ENCODE peak calls at places on chromosomes 5 and 9, in eight cellular contexts. K, B, A, S, T, I, O and U are unnamed samples.

GRCh38 chr5:116669261-116670049 is 94.8 kb upstream of the SEMA6A start:
- DNase-seq in T (no peak), B (no peak), I (no peak), K (peak), O (no peak), S (no peak), A (no peak), U (no peak)

GRCh38 chr9:117138257-117138656 is 276.6 kb downstream of the ASTN2 start:
- DNase-seq in K (no peak), B (no peak), I (no peak), O (no peak), S (no peak), T (no peak), A (no peak), U (no peak)

GRCh38 chr9:130124471-130124870 is 47.7 kb upstream of the NCS1 start:
- DNase-seq in S (no peak), T (no peak), O (no peak), K (no peak), B (no peak), I (no peak), A (no peak), U (no peak)

GRCh38 chr9:97109194-97109811 is 70.4 kb upstream of the CTSV start:
- DNase-seq in T (no peak), I (no peak), K (no peak), O (no peak), A (no peak), S (no peak), B (peak), U (peak)

GRCh38 chr5:6556089-6556801 is 76.6 kb downstream of the NSUN2 start:
- DNase-seq in A (no peak), B (no peak), O (no peak), T (no peak), K (no peak), I (no peak), S (no peak), U (no peak)

GRCh38 chr9:112820886-112821285 is 69.8 kb downstream of the SLC46A2 start:
- DNase-seq in B (no peak), T (no peak), S (no peak), K (no peak), I (no peak), A (no peak), O (no peak), U (no peak)

GRCh38 chr9:136178061-136178772 is 26.7 kb downstream of the LHX3 start:
- DNase-seq in S (no peak), B (no peak), I (no peak), A (no peak), O (no peak), T (no peak), K (no peak), U (no peak)

GRCh38 chr5:147483197-147483790 is 26.6 kb downstream of the DPYSL3 start:
- DNase-seq in I (no peak), T (no peak), O (no peak), S (no peak), B (no peak), A (no peak), K (no peak), U (no peak)

GRCh38 chr9:72312563-72312962 is 52.4 kb downstream of the ZFAND5 start:
- DNase-seq in A (no peak), O (no peak), T (no peak), B (no peak), K (no peak), S (no peak), I (no peak), U (no peak)

GRCh38 chr9:36149197-36149596 is 12.7 kb downstream of the GLIPR2 start:
- DNase-seq in I (no peak), T (no peak), A (no peak), B (no peak), O (no peak), K (no peak), S (no peak), U (no peak)

GRCh38 chr5:90144625-90145327 is 264.8 kb downstream of the CETN3 start:
- DNase-seq in A (no peak), T (no peak), O (no peak), B (no peak), K (no peak), I (no peak), S (no peak), U (no peak)

GRCh38 chr9:3549243-3549642 is 23.4 kb upstream of the RFX3 start:
- DNase-seq in O (no peak), S (no peak), B (no peak), A (no peak), I (no peak), T (no peak), K (no peak), U (no peak)

GRCh38 chr9:92147030-92147853 is 32.0 kb upstream of the SPTLC1 start:
- DNase-seq in S (no peak), T (no peak), K (peak), B (peak), I (no peak), O (no peak), A (no peak), U (peak)

GRCh38 chr9:37988602-37989001 is 80.4 kb downstream of the SHB start:
- DNase-seq in S (no peak), O (no peak), T (no peak), B (no peak), A (no peak), K (no peak), I (no peak), U (no peak)

GRCh38 chr9:112719696-112720095 is 1.8 kb upstream of the INIP start:
- DNase-seq in I (no peak), S (no peak), T (no peak), B (no peak), O (no peak), A (no peak), K (no peak), U (no peak)

GRCh38 chr5:39432687-39433086 is 7.9 kb upstream of the DAB2 start:
- DNase-seq in K (no peak), S (no peak), T (no peak), B (no peak), O (no peak), A (no peak), I (no peak), U (no peak)

GRCh38 chr9:33248606-33249005 is 8.6 kb downstream of the SPINK4 start:
- DNase-seq in I (no peak), K (no peak), B (peak), S (peak), O (no peak), A (no peak), T (no peak), U (no peak)
- TF ChIP-seq POLR2A in I (no peak), K (no peak), B (no peak), S (no peak), O (no peak), A (no peak), T (no peak), U (no peak)

GRCh38 chr5:64766105-64766504 is 2.4 kb downstream of the SREK1IP1 start:
- DNase-seq in B (no peak), O (no peak), A (no peak), T (no peak), K (no peak), S (no peak), I (no peak), U (no peak)

GRCh38 chr5:64766934-64767333 is 1.6 kb downstream of the SREK1IP1 start:
- DNase-seq in I (no peak), S (no peak), A (no peak), K (no peak), O (no peak), T (no peak), B (no peak), U (no peak)

GRCh38 chr5:64767959-64768357 is 533 bp downstream of the SREK1IP1 start:
- DNase-seq in O (no peak), B (peak), S (no peak), I (peak), K (no peak), T (no peak), A (no peak), U (no peak)

GRCh38 chr5:64769856-64770255 is 1.1 kb downstream of the CWC27 start:
- DNase-seq in A (no peak), I (no peak), B (no peak), S (no peak), O (no peak), T (no peak), K (no peak), U (no peak)

GRCh38 chr5:64768358-64769312 is at the start of the genes CWC27 and SREK1IP1:
- DNase-seq in T (peak), B (peak), K (peak), I (peak), S (peak), O (peak), A (peak), U (peak)
- TF ChIP-seq POLR2A in T (no peak), B (peak), K (peak), I (peak), S (peak), O (peak), A (peak), U (peak)

GRCh38 chr9:87699835-87700234 is 26.1 kb upstream of the CTSL start:
- DNase-seq in T (no peak), O (no peak), A (no peak), I (no peak), S (no peak), B (no peak), K (no peak), U (no peak)
- TF ChIP-seq POLR2A in T (no peak), O (no peak), A (no peak), I (no peak), S (no peak), B (no peak), K (no peak), U (no peak)

GRCh38 chr5:138372225-138372624 is 19.7 kb downstream of the KDM3B start:
- DNase-seq in I (no peak), B (no peak), S (no peak), T (no peak), K (no peak), A (no peak), O (no peak), U (no peak)

GRCh38 chr5:138369249-138369648 is 16.8 kb downstream of the KDM3B start:
- DNase-seq in B (peak), K (no peak), S (no peak), T (no peak), I (no peak), O (no peak), A (no peak), U (no peak)

GRCh38 chr5:138371454-138371853 is 19.0 kb downstream of the KDM3B start:
- DNase-seq in K (no peak), I (no peak), B (no peak), O (no peak), T (no peak), A (no peak), S (no peak), U (no peak)

GRCh38 chr5:138369706-138370105 is 17.2 kb downstream of the KDM3B start:
- DNase-seq in K (no peak), A (no peak), B (peak), O (no peak), I (no peak), S (no peak), T (no peak), U (no peak)

GRCh38 chr5:138370537-138370936 is 18.1 kb downstream of the KDM3B start:
- DNase-seq in I (no peak), O (no peak), T (no peak), B (peak), K (no peak), S (no peak), A (no peak), U (no peak)
- TF ChIP-seq POLR2A in I (no peak), O (no peak), T (no peak), B (no peak), K (no peak), S (no peak), A (no peak), U (no peak)